ENCODE peak calls at places on chromosomes 6 and 20, in ten cellular contexts. C is astrocyte of the spinal cord; T is HL-60; D is cardiac fibroblast; X is mucosa of descending colon; E is CD8-positive, alpha-beta memory T cell; A is cardiac muscle cell; L is kidney epithelial cell; Z is adipocyte; R is ovary. Y is an unnamed sample.

GRCh38 chr6:43828711-43829110 is 58.7 kb downstream of the VEGFA start:
- DNase-seq in T (no peak), R (no peak), E (no peak), D (no peak), A (peak), X (no peak), Z (no peak), C (no peak), L (no peak), Y (no peak)

GRCh38 chr20:61253264-61253639 is 1.2 kb downstream of the CDH4 start:
- DNase-seq in R (no peak), T (no peak), D (peak), E (no peak), L (no peak), A (peak), Z (peak), C (peak), X (no peak), Y (no peak)

GRCh38 chr20:3010985-3011723 is 32.3 kb upstream of the GNRH2 start:
- DNase-seq in C (peak), E (no peak), X (no peak), L (peak), Z (peak), A (no peak), T (no peak), R (no peak), D (peak), Y (peak)

GRCh38 chr6:22149501-22150490 is 147.0 kb downstream of the PRL start:
- DNase-seq in E (no peak), X (no peak), R (no peak), L (peak), C (peak), A (peak), Z (peak), T (no peak), D (peak), Y (no peak)

GRCh38 chr20:44092551-44093248 is 94.3 kb downstream of the JPH2 start:
- DNase-seq in R (no peak), A (peak), Z (peak), C (peak), E (no peak), T (peak), L (no peak), X (peak), D (peak), Y (peak)

GRCh38 chr6:80304014-80304413 is 197.5 kb downstream of the BCKDHB start:
- DNase-seq in X (no peak), D (peak), C (no peak), R (no peak), L (no peak), A (no peak), Z (peak), E (no peak), T (no peak), Y (no peak)

GRCh38 chr6:170137176-170137891 is 153.5 kb downstream of the DLL1 start:
- DNase-seq in C (no peak), L (no peak), R (peak), Z (no peak), X (no peak), T (no peak), A (no peak), D (peak), E (no peak), Y (peak)

GRCh38 chr20:4544765-4545164 is 176.9 kb upstream of the PRND start:
- DNase-seq in A (no peak), L (peak), C (peak), D (peak), T (no peak), E (no peak), R (no peak), Z (peak), X (no peak), Y (peak)

GRCh38 chr6:108484016-108484415 is 76.7 kb upstream of the FOXO3 start:
- DNase-seq in T (no peak), A (no peak), C (no peak), L (no peak), Z (no peak), E (no peak), X (no peak), R (no peak), D (no peak), Y (no peak)

GRCh38 chr6:82072113-82072512 is 175.4 kb downstream of the IBTK start:
- DNase-seq in E (no peak), Z (peak), R (no peak), T (no peak), C (peak), A (no peak), L (no peak), X (no peak), D (peak), Y (peak)

GRCh38 chr6:137217801-137218472 is 1.2 kb downstream of the IFNGR1 start:
- DNase-seq in R (no peak), E (no peak), A (no peak), C (peak), Z (peak), D (peak), L (no peak), T (peak), X (peak), Y (peak)

GRCh38 chr6:137309078-137309762 is 90.0 kb upstream of the IFNGR1 start:
- DNase-seq in T (peak), A (peak), R (peak), Z (peak), D (peak), E (no peak), X (peak), C (peak), L (peak), Y (peak)

GRCh38 chr6:42451595-42452170 is at the start of gene TRERF1:
- DNase-seq in Z (peak), X (peak), R (peak), E (peak), A (peak), C (peak), T (peak), D (peak), L (no peak), Y (peak)

GRCh38 chr20:8161262-8162071 is 29.4 kb downstream of the PLCB1 start:
- DNase-seq in A (peak), E (no peak), L (no peak), D (peak), Z (no peak), C (no peak), T (no peak), X (peak), R (no peak), Y (no peak)
- H3K4me3 ChIP-seq in A (no peak), E (no peak), L (no peak), D (no peak), Z (no peak), C (no peak), T (no peak), X (no peak), R (no peak), Y (no peak)

GRCh38 chr6:16704706-16705402 is 56.4 kb downstream of the ATXN1 start:
- DNase-seq in D (peak), Z (no peak), R (no peak), E (no peak), A (peak), C (peak), X (no peak), L (no peak), T (peak), Y (peak)

GRCh38 chr6:16697437-16698162 is 63.7 kb downstream of the ATXN1 start:
- DNase-seq in A (no peak), L (no peak), E (no peak), T (peak), R (no peak), Z (no peak), X (no peak), D (no peak), C (no peak), Y (no peak)

GRCh38 chr6:16698163-16698533 is 63.1 kb downstream of the ATXN1 start:
- DNase-seq in X (no peak), R (no peak), D (peak), T (no peak), Z (no peak), L (no peak), E (no peak), C (no peak), A (no peak), Y (peak)

GRCh38 chr6:16698988-16699868 is 62.0 kb downstream of the ATXN1 start:
- DNase-seq in L (no peak), A (no peak), C (peak), R (no peak), Z (no peak), D (peak), X (no peak), E (no peak), T (peak), Y (peak)

DNA sequence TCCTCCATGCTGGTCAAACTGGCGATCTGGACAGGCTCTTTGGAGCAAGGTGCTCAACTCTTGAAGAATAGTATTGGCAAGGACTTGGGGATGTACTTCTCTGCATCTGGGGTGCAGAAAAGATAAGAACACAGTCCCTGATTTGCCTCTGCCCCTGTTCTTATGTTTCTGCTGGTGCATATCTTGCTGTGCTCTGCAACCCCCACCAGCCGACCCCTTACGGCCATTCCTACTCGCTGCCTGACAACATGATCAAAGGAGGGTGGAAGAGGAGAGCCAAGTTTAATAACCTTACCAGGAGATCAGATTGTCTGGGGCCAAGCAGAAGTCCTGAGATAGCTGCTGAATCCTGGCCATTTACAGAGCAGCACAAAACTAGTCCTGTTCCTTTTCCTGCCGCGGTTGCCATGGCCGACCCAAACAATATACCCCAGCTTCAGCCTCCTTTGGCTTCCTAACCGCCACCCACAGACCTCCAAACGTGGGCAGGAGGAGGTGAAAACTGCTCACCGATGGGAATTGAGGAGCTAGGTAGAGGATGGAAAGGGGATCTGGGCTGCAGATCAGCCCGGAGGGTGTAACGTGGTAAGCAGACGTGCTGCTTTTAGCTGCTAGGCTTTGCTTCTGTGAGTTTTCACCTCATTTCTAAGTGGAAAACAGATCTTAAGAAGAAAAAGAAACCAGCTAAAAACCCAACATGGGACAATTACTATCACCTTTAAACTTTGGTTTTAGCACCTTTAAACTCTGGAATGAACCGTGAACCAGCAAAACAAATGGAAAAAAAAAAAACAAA is 60.9 kb downstream of the ATXN1 start:
- DNase-seq in X (no peak), T (peak), Z (no peak), D (no peak), L (no peak), A (peak), E (peak), C (peak), R (no peak), Y (no peak)
- H3K4me3 ChIP-seq in X (no peak), T (no peak), Z (peak), D (no peak), L (no peak), A (no peak), E (peak), C (peak), R (peak), Y (peak)

GRCh38 chr6:26170181-26170580 is 83.0 kb downstream of the HFE start:
- DNase-seq in Z (peak), X (no peak), R (no peak), A (no peak), D (no peak), C (no peak), T (no peak), L (no peak), E (no peak), Y (no peak)
- H3K4me3 ChIP-seq in Z (no peak), X (no peak), R (no peak), A (no peak), D (no peak), C (no peak), T (no peak), L (no peak), E (no peak), Y (no peak)

GRCh38 chr6:39086711-39087110 is 28.3 kb downstream of the SAYSD1 start:
- DNase-seq in L (no peak), X (no peak), E (no peak), D (no peak), C (no peak), R (no peak), T (no peak), A (no peak), Z (no peak), Y (no peak)
- H3K4me3 ChIP-seq in L (no peak), X (no peak), E (no peak), D (no peak), C (no peak), R (no peak), T (no peak), A (no peak), Z (no peak), Y (no peak)

GRCh38 chr6:5029609-5030008 is 25.8 kb upstream of the RPP40 start:
- DNase-seq in X (no peak), D (no peak), A (no peak), Z (no peak), E (no peak), C (no peak), T (no peak), L (no peak), R (no peak), Y (no peak)

GRCh38 chr6:5028301-5028700 is 24.5 kb upstream of the RPP40 start:
- DNase-seq in D (no peak), C (no peak), L (no peak), E (no peak), X (no peak), R (no peak), T (no peak), A (no peak), Z (no peak), Y (no peak)

GRCh38 chr6:5023923-5024322 is 20.1 kb upstream of the RPP40 start:
- DNase-seq in D (no peak), C (no peak), Z (no peak), L (no peak), E (no peak), T (no peak), X (no peak), R (no peak), A (no peak), Y (no peak)

GRCh38 chr6:5028921-5029320 is 25.1 kb upstream of the RPP40 start:
- DNase-seq in R (no peak), A (no peak), T (no peak), Z (no peak), E (no peak), C (no peak), X (no peak), D (no peak), L (no peak), Y (no peak)

GRCh38 chr6:5025911-5026819 is 22.3 kb upstream of the RPP40 start:
- DNase-seq in E (no peak), T (peak), X (peak), A (peak), L (peak), D (peak), R (peak), Z (peak), C (peak), Y (no peak)
- H3K4me3 ChIP-seq in E (no peak), T (peak), X (no peak), A (peak), L (peak), D (peak), R (peak), Z (peak), C (peak), Y (peak)

GRCh38 chr6:165586706-165587105 is 76.3 kb downstream of the PDE10A start:
- DNase-seq in Z (no peak), X (no peak), A (no peak), C (no peak), D (no peak), R (no peak), E (no peak), L (no peak), T (no peak), Y (no peak)
- H3K4me3 ChIP-seq in Z (no peak), X (no peak), A (no peak), C (no peak), D (no peak), R (no peak), E (no peak), L (no peak), T (no peak), Y (no peak)